ENCODE peak calls at places on chromosome 9, in eight cellular contexts. A is kidney tubule cell; E is CD4-positive, CD25-positive, alpha-beta regulatory T cell; H is NCI-H2081; P is amniotic stem cell; S is CD8-positive, alpha-beta memory T cell; C is heart right ventricle; Z is right lobe of liver. F is an unnamed sample.

GRCh38 chr9:113807173-113808061 is 68.7 kb upstream of the ZNF618 start:
- DNase-seq in A (peak), E (peak), H (peak), P (peak), S (no peak), C (peak), Z (peak), F (peak)

GRCh38 chr9:116992870-116993269 is 305.8 kb downstream of the TRIM32 start:
- DNase-seq in A (no peak), E (no peak), H (no peak), P (no peak), S (no peak), C (no peak), Z (no peak), F (no peak)

GRCh38 chr9:138111607-138112006 is 234.0 kb downstream of the CACNA1B start:
- DNase-seq in A (no peak), E (no peak), H (no peak), P (no peak), S (no peak), C (no peak), Z (no peak), F (no peak)

GRCh38 chr9:136087741-136088480 is 7.2 kb downstream of the NACC2 start:
- DNase-seq in A (no peak), E (no peak), H (no peak), P (no peak), S (no peak), C (no peak), Z (no peak), F (no peak)

GRCh38 chr9:85248514-85249312 is 493.0 kb downstream of the AGTPBP1 start:
- DNase-seq in A (peak), E (no peak), H (no peak), P (no peak), S (no peak), C (no peak), Z (no peak), F (no peak)

GRCh38 chr9:136105398-136106135 is 10.5 kb upstream of the NACC2 start:
- DNase-seq in A (no peak), E (no peak), H (no peak), P (no peak), S (no peak), C (peak), Z (no peak), F (no peak)

GRCh38 chr9:36143242-36143641 is 6.7 kb downstream of the GLIPR2 start:
- DNase-seq in A (no peak), E (no peak), H (no peak), P (no peak), S (no peak), C (no peak), Z (no peak), F (no peak)

GRCh38 chr9:114742947-114743346 is 61.0 kb upstream of the TEX48 start:
- DNase-seq in A (no peak), E (no peak), H (no peak), P (no peak), S (no peak), C (no peak), Z (no peak), F (no peak)

GRCh38 chr9:37503736-37504135 is 18.0 kb downstream of the POLR1E start:
- DNase-seq in A (peak), E (peak), H (no peak), P (no peak), S (peak), C (no peak), Z (no peak), F (no peak)

GRCh38 chr9:97666907-97667686 is 30.0 kb downstream of the XPA start:
- DNase-seq in A (no peak), E (peak), H (no peak), P (no peak), S (no peak), C (no peak), Z (no peak), F (no peak)

GRCh38 chr9:97793067-97793466 is 60.0 kb upstream of the FOXE1 start:
- DNase-seq in A (no peak), E (no peak), H (no peak), P (no peak), S (no peak), C (no peak), Z (no peak), F (no peak)

GRCh38 chr9:114733814-114734213 is 51.8 kb upstream of the TEX48 start:
- DNase-seq in A (peak), E (no peak), H (no peak), P (peak), S (no peak), C (no peak), Z (no peak), F (no peak)

GRCh38 chr9:120579139-120579749 is 723 bp downstream of the CDK5RAP2 start:
- DNase-seq in A (peak), E (no peak), H (no peak), P (no peak), S (no peak), C (no peak), Z (no peak), F (peak)

GRCh38 chr9:135220601-135221575 is 133.4 kb downstream of the OLFM1 start:
- DNase-seq in A (no peak), E (no peak), H (no peak), P (no peak), S (no peak), C (no peak), Z (peak), F (no peak)

F was measured in naive B cell.